ENCODE peak calls at places on chromosomes 3 and 15, in four cellular contexts. One of them, this sample, is unnamed.

GRCh38 chr3:181230258-181230657 is 240.7 kb upstream of the DNAJC19 start:
- DNase-seq in GM12878: no peak
- DNase-seq in K562: no peak
- DNase-seq in GM12891: no peak
- DNase-seq in this sample: no peak

GRCh38 chr15:42401544-42402478 is 42.5 kb downstream of the CAPN3 start:
- DNase-seq in K562: peak; percentile 52
- DNase-seq in GM12891: no peak
- DNase-seq in GM12878: no peak
- DNase-seq in this sample: peak; percentile 23

GRCh38 chr3:186219211-186219638 is 110.3 kb upstream of the ETV5 start:
- DNase-seq in GM12878: no peak
- DNase-seq in GM12891: no peak
- DNase-seq in K562: no peak
- DNase-seq in this sample: no peak

GRCh38 chr15:52012210-52012609 is 6.8 kb upstream of the MAPK6 start:
- DNase-seq in GM12891: no peak
- DNase-seq in GM12878: no peak
- DNase-seq in K562: no peak
- DNase-seq in this sample: no peak

GRCh38 chr3:52453496-52454234 is at the start of gene TNNC1:
- DNase-seq in GM12891: no peak
- DNase-seq in K562: no peak
- DNase-seq in GM12878: no peak
- DNase-seq in this sample: no peak

GRCh38 chr3:23877324-23877980 is 39.3 kb downstream of the NKIRAS1 start:
- DNase-seq in GM12891: no peak
- DNase-seq in GM12878: no peak
- DNase-seq in K562: no peak
- DNase-seq in this sample: peak; percentile 93

GRCh38 chr3:126342211-126342610 is 15.0 kb downstream of the KLF15 start:
- DNase-seq in K562: no peak
- DNase-seq in GM12891: no peak
- DNase-seq in GM12878: no peak
- DNase-seq in this sample: no peak

GRCh38 chr15:20642054-20642767 is 100.6 kb upstream of the GOLGA6L6 start:
- DNase-seq in GM12891: no peak
- DNase-seq in GM12878: no peak
- DNase-seq in K562: no peak
- DNase-seq in this sample: no peak

GRCh38 chr15:78195735-78196201 is 38.6 kb downstream of the ACSBG1 start:
- DNase-seq in GM12891: peak; percentile 79
- DNase-seq in K562: peak; percentile 73
- DNase-seq in GM12878: no peak
- DNase-seq in this sample: no peak

GRCh38 chr15:36407647-36408046 is 171.8 kb upstream of the CDIN1 start:
- DNase-seq in GM12891: no peak
- DNase-seq in K562: peak; percentile 15
- DNase-seq in GM12878: no peak
- DNase-seq in this sample: no peak

GRCh38 chr3:156413293-156413912 is 141.5 kb downstream of the SSR3 start:
- DNase-seq in GM12878: no peak
- DNase-seq in K562: no peak
- DNase-seq in GM12891: no peak
- DNase-seq in this sample: no peak

GRCh38 chr3:197186887-197187588 is 111.4 kb downstream of the DLG1 start:
- DNase-seq in K562: peak; percentile 53
- DNase-seq in GM12891: peak; percentile 9
- DNase-seq in GM12878: peak; percentile 40
- DNase-seq in this sample: peak; percentile 56

GRCh38 chr3:185930393-185931107 is 7.3 kb downstream of the TRA2B start:
- DNase-seq in GM12878: no peak
- DNase-seq in GM12891: no peak
- DNase-seq in K562: no peak
- DNase-seq in this sample: no peak

GRCh38 chr3:108012304-108012703 is 78.5 kb downstream of the CD47 start:
- DNase-seq in K562: no peak
- DNase-seq in GM12891: no peak
- DNase-seq in GM12878: no peak
- DNase-seq in this sample: no peak

GRCh38 chr15:95994418-95994817 is 336.1 kb upstream of the NR2F2 start:
- DNase-seq in K562: no peak
- DNase-seq in GM12878: no peak
- DNase-seq in GM12891: no peak
- DNase-seq in this sample: no peak

GRCh38 chr15:95990833-95991232 is 339.7 kb upstream of the NR2F2 start:
- DNase-seq in GM12878: peak; percentile 47
- DNase-seq in K562: no peak
- DNase-seq in GM12891: no peak
- DNase-seq in this sample: peak; percentile 68

GRCh38 chr15:95995375-95996168 is 334.9 kb upstream of the NR2F2 start:
- DNase-seq in K562: no peak
- DNase-seq in GM12878: no peak
- DNase-seq in GM12891: no peak
- DNase-seq in this sample: no peak

GRCh38 chr15:95998935-95999334 is 331.6 kb upstream of the NR2F2 start:
- DNase-seq in GM12878: no peak
- DNase-seq in GM12891: no peak
- DNase-seq in K562: no peak
- DNase-seq in this sample: no peak

DNA sequence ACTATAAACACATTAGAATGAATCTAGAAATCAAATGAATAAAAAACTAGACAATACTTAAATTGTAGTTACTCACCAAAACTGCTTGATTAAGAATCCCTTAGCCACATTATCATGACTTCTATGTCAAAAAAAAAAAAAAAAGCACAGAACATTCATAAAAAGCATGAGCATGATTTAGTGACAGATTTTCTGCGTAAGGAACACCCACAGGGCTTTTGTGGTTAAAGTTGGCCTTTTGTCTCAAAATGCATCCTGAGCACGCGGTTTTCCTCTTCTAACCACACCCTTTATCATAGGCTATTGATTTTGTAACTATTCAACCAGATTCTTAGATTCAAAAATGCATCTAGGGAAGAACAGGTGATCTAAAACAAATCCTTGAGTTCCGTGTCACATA is 334.0 kb upstream of the NR2F2 start:
- DNase-seq in GM12891: no peak
- DNase-seq in GM12878: no peak
- DNase-seq in K562: no peak
- DNase-seq in this sample: no peak
- TF ChIP-seq SPI1 in GM12891: no peak
- TF ChIP-seq SPI1 in GM12878: no peak
- TF ChIP-seq SPI1 in K562: no peak
- TF ChIP-seq SPI1 in this sample: no peak

GRCh38 chr15:39539466-39539865 is 41.4 kb upstream of the THBS1 start:
- DNase-seq in K562: no peak
- DNase-seq in GM12891: no peak
- DNase-seq in GM12878: no peak
- DNase-seq in this sample: no peak
- TF ChIP-seq SPI1 in K562: no peak
- TF ChIP-seq SPI1 in GM12891: no peak
- TF ChIP-seq SPI1 in GM12878: no peak
- TF ChIP-seq SPI1 in this sample: no peak

GRCh38 chr15:48363474-48363873 is 32.2 kb downstream of the DUT start:
- DNase-seq in K562: no peak
- DNase-seq in GM12891: no peak
- DNase-seq in GM12878: no peak
- DNase-seq in this sample: no peak
- TF ChIP-seq SPI1 in K562: no peak
- TF ChIP-seq SPI1 in GM12891: no peak
- TF ChIP-seq SPI1 in GM12878: no peak
- TF ChIP-seq SPI1 in this sample: no peak

GRCh38 chr3:72102057-72102711 is 317.2 kb upstream of the PROK2 start:
- DNase-seq in K562: no peak
- DNase-seq in GM12891: no peak
- DNase-seq in GM12878: no peak
- DNase-seq in this sample: peak; percentile 85
- TF ChIP-seq SPI1 in K562: peak; percentile 89
- TF ChIP-seq SPI1 in GM12891: peak; percentile 99
- TF ChIP-seq SPI1 in GM12878: peak; percentile 99
- TF ChIP-seq SPI1 in this sample: peak; percentile 100

GRCh38 chr3:13432093-13432492 is 12.0 kb upstream of the NUP210 start:
- DNase-seq in GM12878: no peak
- DNase-seq in GM12891: no peak
- DNase-seq in K562: no peak
- DNase-seq in this sample: no peak

GRCh38 chr3:13429631-13430291 is 9.6 kb upstream of the NUP210 start:
- DNase-seq in GM12891: no peak
- DNase-seq in K562: no peak
- DNase-seq in GM12878: no peak
- DNase-seq in this sample: no peak

GRCh38 chr3:13427662-13428603 is 7.8 kb upstream of the NUP210 start:
- DNase-seq in GM12891: no peak
- DNase-seq in GM12878: no peak
- DNase-seq in K562: no peak
- DNase-seq in this sample: no peak

DNA sequence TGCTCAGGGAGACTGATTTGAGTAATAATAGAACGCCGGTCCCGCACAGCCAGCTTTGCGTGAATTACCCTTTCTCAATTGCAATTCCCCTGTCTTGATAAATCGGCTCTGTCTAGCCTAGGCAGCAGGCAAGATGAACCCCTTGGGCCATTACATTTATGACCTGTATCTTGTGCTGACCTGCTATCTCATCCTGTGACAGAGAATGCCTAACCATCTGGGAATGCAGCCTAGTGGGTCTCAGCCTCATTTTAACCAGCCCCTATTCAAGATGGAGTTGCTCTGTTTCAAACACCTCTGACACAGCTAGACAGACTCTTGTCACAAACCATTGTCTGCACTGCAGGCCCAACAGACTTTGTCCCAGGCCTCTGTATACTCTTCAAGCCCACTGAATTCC is 13.8 kb upstream of the NUP210 start:
- DNase-seq in GM12878: no peak
- DNase-seq in GM12891: no peak
- DNase-seq in K562: no peak
- DNase-seq in this sample: no peak
- TF ChIP-seq SPI1 in GM12878: no peak
- TF ChIP-seq SPI1 in GM12891: no peak
- TF ChIP-seq SPI1 in K562: no peak
- TF ChIP-seq SPI1 in this sample: no peak

GRCh38 chr3:190586631-190587000 is 72.7 kb downstream of the IL1RAP start:
- DNase-seq in GM12878: no peak
- DNase-seq in K562: no peak
- DNase-seq in GM12891: no peak
- DNase-seq in this sample: no peak
- TF ChIP-seq SPI1 in GM12878: no peak
- TF ChIP-seq SPI1 in K562: no peak
- TF ChIP-seq SPI1 in GM12891: no peak
- TF ChIP-seq SPI1 in this sample: no peak

GRCh38 chr3:188003188-188004171 is 150.5 kb upstream of the LPP start:
- DNase-seq in GM12878: no peak
- DNase-seq in K562: no peak
- DNase-seq in GM12891: no peak
- DNase-seq in this sample: no peak

GRCh38 chr3:188006726-188007393 is 147.1 kb upstream of the LPP start:
- DNase-seq in K562: no peak
- DNase-seq in GM12891: no peak
- DNase-seq in GM12878: no peak
- DNase-seq in this sample: no peak

GRCh38 chr3:188010478-188010877 is 143.5 kb upstream of the LPP start:
- DNase-seq in GM12891: no peak
- DNase-seq in K562: no peak
- DNase-seq in GM12878: no peak
- DNase-seq in this sample: no peak

GRCh38 chr3:188007897-188008296 is 146.1 kb upstream of the LPP start:
- DNase-seq in K562: no peak
- DNase-seq in GM12891: no peak
- DNase-seq in GM12878: no peak
- DNase-seq in this sample: peak; percentile 95

DNA sequence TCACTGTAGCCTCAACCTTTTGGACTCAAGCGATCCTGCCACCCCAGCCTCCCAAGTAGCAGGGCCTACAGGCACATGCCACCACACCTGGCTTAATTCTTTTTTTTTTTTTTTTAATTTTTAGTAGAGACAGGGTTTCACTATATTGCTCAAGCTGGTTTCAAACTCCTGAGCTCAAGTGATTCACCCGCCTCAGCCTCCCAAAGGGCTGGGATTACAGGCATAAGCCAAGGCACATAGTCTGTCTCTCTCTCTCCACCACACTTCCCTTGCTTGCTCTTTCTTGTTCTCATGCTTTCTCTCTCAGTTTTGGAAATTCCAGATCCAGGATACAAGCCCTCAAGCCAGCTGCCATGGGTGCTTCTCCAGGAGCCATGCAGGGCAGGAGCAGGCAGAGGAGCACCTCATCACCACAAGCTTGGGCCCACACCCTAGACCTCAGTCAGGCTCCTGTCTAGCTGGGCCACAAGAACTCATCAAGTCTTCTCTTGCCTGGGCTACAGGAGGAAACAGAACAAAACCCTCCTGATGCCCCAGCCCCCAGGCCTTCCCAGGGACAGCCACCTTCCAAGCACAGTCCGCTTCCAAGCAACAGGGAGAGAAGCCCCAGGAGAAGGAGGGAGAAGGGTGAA is 145.3 kb upstream of the LPP start:
- DNase-seq in GM12878: no peak
- DNase-seq in GM12891: no peak
- DNase-seq in K562: no peak
- DNase-seq in this sample: no peak
- TF ChIP-seq SPI1 in GM12878: no peak
- TF ChIP-seq SPI1 in GM12891: no peak
- TF ChIP-seq SPI1 in K562: no peak
- TF ChIP-seq SPI1 in this sample: no peak